ENCODE peak calls at places on chromosomes 5 and 9, in five cellular contexts. U is SK-N-SH, X is HepG2, C is K562, F is GM12878. K is an unnamed sample.

GRCh38 chr9:131545003-131545785 is at the start of gene PRRT1B:
- DNase-seq in C (no peak), U (peak; percentile 69), F (no peak), X (peak; percentile 86), K (no peak)

GRCh38 chr5:7869474-7870136 is 657 bp downstream of the MTRR start:
- DNase-seq in X (no peak), C (peak; percentile 38), F (no peak), U (peak; percentile 63), K (no peak)

GRCh38 chr9:87753313-87753712 is 27.4 kb downstream of the CTSL start:
- DNase-seq in F (no peak), X (no peak), C (no peak), U (no peak), K (no peak)

GRCh38 chr9:125391704-125392103 is 130.1 kb downstream of the GAPVD1 start:
- DNase-seq in F (no peak), C (no peak), X (no peak), U (no peak), K (peak; percentile 61)

GRCh38 chr5:1006656-1007071 is 1.9 kb upstream of the NKD2 start:
- DNase-seq in F (no peak), C (no peak), U (no peak), X (no peak), K (no peak)

GRCh38 chr9:98281281-98281680 is 25.8 kb upstream of the TBC1D2 start:
- DNase-seq in F (no peak), C (no peak), X (no peak), U (no peak), K (no peak)

GRCh38 chr9:18759836-18760235 is 273.2 kb downstream of the SAXO1 start:
- DNase-seq in C (no peak), X (no peak), F (no peak), U (no peak), K (no peak)

GRCh38 chr5:138024117-138024516 is 8.8 kb downstream of the FAM13B start:
- DNase-seq in U (no peak), F (no peak), C (no peak), X (no peak), K (peak; percentile 19)

GRCh38 chr5:19401032-19401431 is 587.0 kb downstream of the CDH18 start:
- DNase-seq in F (no peak), X (no peak), U (no peak), C (peak; percentile 0), K (no peak)

GRCh38 chr5:105677291-105677690 is 1993.4 kb downstream of the EFNA5 start:
- DNase-seq in F (no peak), X (no peak), C (no peak), U (no peak), K (peak; percentile 0)

GRCh38 chr5:5979362-5979760 is 399.0 kb downstream of the MED10 start:
- DNase-seq in U (no peak), C (no peak), X (no peak), F (no peak), K (no peak)

GRCh38 chr5:93303291-93303691 is 277.7 kb downstream of the NR2F1-AS1 start:
- DNase-seq in F (no peak), X (no peak), C (no peak), U (peak; percentile 42), K (no peak)

GRCh38 chr9:3299872-3300271 is 225.9 kb downstream of the RFX3 start:
- DNase-seq in X (no peak), U (no peak), F (peak; percentile 71), C (no peak), K (no peak)

GRCh38 chr5:72477176-72477575 is 30.0 kb downstream of the ZNF366 start:
- DNase-seq in X (no peak), U (no peak), F (no peak), C (no peak), K (no peak)

DNA sequence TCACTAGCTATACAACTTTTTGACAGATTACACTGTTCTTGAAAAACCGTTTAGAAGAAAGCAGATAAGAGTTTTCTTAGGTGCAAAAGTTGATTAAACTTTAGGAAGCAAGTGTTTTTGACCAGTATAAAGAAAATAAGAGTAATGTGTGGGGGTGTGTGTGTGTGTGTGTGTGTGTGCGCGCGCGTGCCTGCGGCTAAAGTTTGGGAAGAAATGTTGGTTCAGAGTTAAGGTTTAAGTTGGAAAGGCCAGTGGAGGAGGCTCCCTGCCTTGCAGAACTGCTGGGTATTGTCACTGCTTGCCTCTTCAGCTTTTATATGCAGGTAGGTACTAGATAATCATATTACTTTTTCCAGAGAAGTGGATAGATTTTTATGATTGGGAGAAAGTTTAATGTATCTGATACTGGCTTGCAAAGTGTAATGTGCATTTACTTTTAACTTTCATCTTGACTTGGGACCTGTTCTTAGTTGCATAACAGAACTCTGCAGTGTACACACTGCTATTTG is 2.0 kb downstream of the PIK3R1 start:
- DNase-seq in F (no peak), C (no peak), X (no peak), U (no peak), K (peak; percentile 11)
- TF ChIP-seq MXI1 in F (no peak), C (no peak), X (no peak), U (no peak), K (no peak)

GRCh38 chr5:176575488-176576422 is 26.6 kb downstream of the CDHR2 start:
- DNase-seq in U (no peak), X (no peak), F (no peak), C (no peak), K (no peak)
- TF ChIP-seq MXI1 in U (no peak), X (no peak), F (no peak), C (no peak), K (no peak)

DNA sequence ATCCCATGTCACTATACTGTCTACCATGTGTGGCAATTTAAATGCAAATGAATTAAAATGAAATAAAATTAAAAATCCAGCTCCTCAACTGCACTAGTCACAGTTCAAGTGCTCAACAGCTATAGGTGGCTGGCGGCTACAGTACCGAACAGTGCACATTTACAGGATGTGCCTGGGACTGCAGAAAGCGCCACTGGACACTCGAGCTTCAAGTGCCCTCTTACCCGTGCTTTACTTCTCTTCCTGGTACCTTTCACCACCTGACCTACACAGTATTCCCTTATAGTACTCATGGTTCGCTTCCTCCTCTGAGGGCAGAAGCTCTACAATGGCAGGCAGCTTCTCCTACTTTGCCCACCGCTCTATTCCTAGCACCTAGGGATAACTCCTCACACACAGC is 166.6 kb downstream of the FANCC start:
- DNase-seq in F (no peak), U (no peak), X (no peak), C (no peak), K (no peak)
- TF ChIP-seq MXI1 in F (no peak), U (no peak), X (no peak), C (no peak), K (no peak)

GRCh38 chr9:15834541-15834940 is 281.7 kb downstream of the CCDC171 start:
- DNase-seq in C (no peak), F (no peak), U (no peak), X (no peak), K (peak; percentile 29)
- TF ChIP-seq MXI1 in C (no peak), F (no peak), U (no peak), X (no peak), K (no peak)

K was measured in IMR-90.